ENCODE peak calls at places on chromosomes 4 and X, in five cellular contexts. P is H1, Q is fibroblast of lung, A is mesendoderm, T is NT2/D1. V is an unnamed sample.

GRCh38 chr4:19213388-19213787 is 1038.3 kb upstream of the SLIT2 start:
- DNase-seq in P (no peak), Q (peak; percentile 41), A (no peak), T (no peak), V (no peak)

GRCh38 chr4:6471303-6472007 is 959 bp downstream of the PPP2R2C start:
- DNase-seq in P (peak; percentile 49), Q (no peak), A (no peak), T (no peak), V (no peak)

GRCh38 chrX:151981129-151981528 is 6.7 kb upstream of the GABRE start:
- DNase-seq in P (no peak), Q (no peak), A (no peak), T (no peak), V (no peak)

GRCh38 chr4:21195682-21196081 is 495.4 kb downstream of the PACRGL start:
- DNase-seq in P (no peak), Q (no peak), A (peak; percentile 26), T (no peak), V (peak; percentile 6)

GRCh38 chr4:11912886-11913285 is 484.2 kb upstream of the HS3ST1 start:
- DNase-seq in P (no peak), Q (peak; percentile 30), A (no peak), T (no peak), V (no peak)

GRCh38 chr4:83010111-83010521 is 507 bp downstream of the LIN54 start:
- DNase-seq in P (no peak), Q (peak; percentile 39), A (peak; percentile 54), T (no peak), V (no peak)

GRCh38 chr4:153337686-153338085 is 6.8 kb upstream of the MND1 start:
- DNase-seq in P (no peak), Q (no peak), A (no peak), T (no peak), V (no peak)

GRCh38 chr4:20612313-20612712 is 87.9 kb upstream of the PACRGL start:
- DNase-seq in P (no peak), Q (peak; percentile 11), A (no peak), T (no peak), V (no peak)

GRCh38 chrX:10326578-10326977 is 169.8 kb downstream of the CLCN4 start:
- DNase-seq in P (no peak), Q (peak; percentile 63), A (no peak), T (no peak), V (no peak)

GRCh38 chrX:16610121-16610565 is 39.8 kb upstream of the S100G start:
- DNase-seq in P (no peak), Q (peak; percentile 18), A (no peak), T (no peak), V (no peak)

GRCh38 chr4:153560918-153561317 is 94.8 kb downstream of the TMEM131L start:
- DNase-seq in P (no peak), Q (no peak), A (no peak), T (no peak), V (no peak)

GRCh38 chr4:73518340-73518739 is 36.8 kb downstream of the AFM start:
- DNase-seq in P (no peak), Q (no peak), A (no peak), T (no peak), V (no peak)

GRCh38 chr4:37735578-37735977 is 49.4 kb upstream of the RELL1 start:
- DNase-seq in P (no peak), Q (no peak), A (no peak), T (no peak), V (no peak)

GRCh38 chrX:135893294-135893817 is at the start of the genes CT45A10 and SAGE1:
- DNase-seq in P (no peak), Q (no peak), A (no peak), T (no peak), V (no peak)

GRCh38 chr4:36222702-36223101 is 21.6 kb downstream of the ARAP2 start:
- DNase-seq in P (no peak), Q (peak; percentile 15), A (no peak), T (no peak), V (no peak)

GRCh38 chr4:184649971-184650855 is 675 bp downstream of the PRIMPOL start:
- DNase-seq in P (no peak), Q (peak; percentile 47), A (peak; percentile 60), T (no peak), V (no peak)

GRCh38 chrX:96389314-96390048 is 295.2 kb upstream of the DIAPH2 start:
- DNase-seq in P (no peak), Q (peak; percentile 62), A (no peak), T (no peak), V (no peak)

GRCh38 chr4:82469776-82470345 is 39.5 kb downstream of the ENOPH1 start:
- DNase-seq in P (no peak), Q (peak; percentile 45), A (peak; percentile 43), T (no peak), V (no peak)

GRCh38 chrX:47448165-47448806 is 34.7 kb downstream of the ZNF41 start:
- DNase-seq in P (no peak), Q (no peak), A (no peak), T (no peak), V (no peak)

GRCh38 chrX:23779025-23779424 is 3.9 kb upstream of the SAT1 start:
- DNase-seq in P (no peak), Q (peak; percentile 28), A (no peak), T (no peak), V (no peak)

GRCh38 chr4:6472008-6472386 is 417 bp downstream of the PPP2R2C start:
- DNase-seq in P (peak; percentile 56), Q (no peak), A (no peak), T (no peak), V (no peak)

GRCh38 chr4:163590609-163591264 is 96.2 kb downstream of the TMA16 start:
- DNase-seq in P (no peak), Q (no peak), A (no peak), T (no peak), V (no peak)

GRCh38 chr4:127622923-127623754 is 9.6 kb upstream of the INTU start:
- DNase-seq in P (peak; percentile 83), Q (peak; percentile 40), A (peak; percentile 83), T (no peak), V (no peak)

GRCh38 chrX:129980043-129980442 is 2.4 kb upstream of the BCORL1 start:
- DNase-seq in P (peak; percentile 46), Q (no peak), A (no peak), T (no peak), V (no peak)

GRCh38 chrX:44082829-44083228 is 109.6 kb upstream of the NDP start:
- DNase-seq in P (no peak), Q (no peak), A (no peak), T (no peak), V (no peak)

DNA sequence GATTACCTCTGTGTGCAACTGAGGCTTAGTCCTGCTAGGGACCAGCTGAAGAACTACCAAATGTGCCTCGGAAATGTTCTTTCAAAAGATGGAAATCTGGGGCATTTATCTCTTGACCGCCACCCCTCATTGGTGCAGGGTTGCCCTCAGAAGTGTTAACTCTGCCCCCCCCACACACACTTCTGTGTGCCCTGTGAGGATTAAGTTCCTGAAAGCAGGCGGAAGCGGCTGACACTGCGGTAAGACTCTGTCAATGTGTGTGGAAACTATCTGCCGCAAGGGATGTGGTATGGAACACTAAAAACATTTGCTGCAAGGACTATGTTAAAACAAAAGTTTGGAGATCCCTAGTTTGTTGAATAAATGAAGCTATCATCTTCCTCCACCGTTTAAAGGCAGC is 106.9 kb upstream of the NDP start:
- DNase-seq in P (no peak), Q (no peak), A (no peak), T (no peak), V (no peak)
- H3K9ac ChIP-seq in P (no peak overlapping the region), Q (no peak overlapping the region), A (no peak overlapping the region), T (no peak overlapping the region), V (no peak overlapping the region)

GRCh38 chr4:54547299-54548097 is 110.3 kb upstream of the KIT start:
- DNase-seq in P (no peak), Q (no peak), A (no peak), T (no peak), V (no peak)
- H3K9ac ChIP-seq in P (no peak overlapping the region), Q (no peak overlapping the region), A (no peak overlapping the region), T (no peak overlapping the region), V (no peak overlapping the region)

GRCh38 chrX:84186603-84187358 is 1.2 kb downstream of the RPS6KA6 start:
- DNase-seq in P (peak; percentile 39), Q (peak; percentile 24), A (peak; percentile 49), T (no peak), V (no peak)
- H3K9ac ChIP-seq in P (no peak overlapping the region), Q (no peak overlapping the region), A (peak overlapping the region; percentile 35), T (peak overlapping the region; percentile 75), V (no peak overlapping the region)

GRCh38 chr4:98571161-98571786 is 87.1 kb downstream of the TSPAN5 start:
- DNase-seq in P (no peak), Q (no peak), A (no peak), T (no peak), V (no peak)

GRCh38 chr4:98572697-98573096 is 85.7 kb downstream of the TSPAN5 start:
- DNase-seq in P (no peak), Q (peak; percentile 41), A (no peak), T (no peak), V (no peak)

GRCh38 chr4:98577956-98578355 is 80.5 kb downstream of the TSPAN5 start:
- DNase-seq in P (no peak), Q (no peak), A (no peak), T (no peak), V (no peak)

GRCh38 chr4:98573791-98574190 is 84.6 kb downstream of the TSPAN5 start:
- DNase-seq in P (no peak), Q (no peak), A (no peak), T (no peak), V (no peak)

GRCh38 chr4:98574816-98575215 is 83.6 kb downstream of the TSPAN5 start:
- DNase-seq in P (no peak), Q (no peak), A (no peak), T (no peak), V (no peak)
- H3K9ac ChIP-seq in P (no peak overlapping the region), Q (no peak overlapping the region), A (no peak overlapping the region), T (no peak overlapping the region), V (no peak overlapping the region)

GRCh38 chr4:119084503-119084902 is 51.1 kb upstream of the MYOZ2 start:
- DNase-seq in P (no peak), Q (no peak), A (no peak), T (no peak), V (no peak)
- H3K9ac ChIP-seq in P (no peak overlapping the region), Q (no peak overlapping the region), A (no peak overlapping the region), T (no peak overlapping the region), V (no peak overlapping the region)